ENCODE peak calls at places on chromosome 5, in seven cellular contexts. One of them, this sample, is unnamed.

GRCh38 chr5:157049605-157050004 is 9.3 kb downstream of the HAVCR1 start:
- ATAC-seq in T-cell: no peak
- ATAC-seq in Right ventricle myocardium inferior: no peak
- ATAC-seq in pancreas: no peak
- ATAC-seq in GM12878: no peak
- ATAC-seq in activated CD8-positive, alpha-beta T cell treated with anti-CD3 and anti-CD28 coated beads, Interleukin-2, amount 10 ng/mL, durations not matched to agents 7 days and 5 days: no peak
- ATAC-seq in heart right ventricle: no peak
- ATAC-seq in this sample: no peak

GRCh38 chr5:71573611-71574010 is 13.5 kb upstream of the MCCC2 start:
- ATAC-seq in Right ventricle myocardium inferior: peak; percentile 64
- ATAC-seq in GM12878: no peak
- ATAC-seq in activated CD8-positive, alpha-beta T cell treated with anti-CD3 and anti-CD28 coated beads, Interleukin-2, amount 10 ng/mL, durations not matched to agents 7 days and 5 days: no peak
- ATAC-seq in pancreas: no peak
- ATAC-seq in T-cell: no peak
- ATAC-seq in heart right ventricle: peak; percentile 38
- ATAC-seq in this sample: no peak

GRCh38 chr5:137639645-137640044 is 96.2 kb downstream of the KLHL3 start:
- ATAC-seq in activated CD8-positive, alpha-beta T cell treated with anti-CD3 and anti-CD28 coated beads, Interleukin-2, amount 10 ng/mL, durations not matched to agents 7 days and 5 days: no peak
- ATAC-seq in Right ventricle myocardium inferior: no peak
- ATAC-seq in pancreas: no peak
- ATAC-seq in heart right ventricle: no peak
- ATAC-seq in GM12878: no peak
- ATAC-seq in T-cell: no peak
- ATAC-seq in this sample: no peak

GRCh38 chr5:54136666-54137440 is 173.5 kb downstream of the ARL15 start:
- ATAC-seq in Right ventricle myocardium inferior: peak; percentile 73
- ATAC-seq in pancreas: no peak
- ATAC-seq in T-cell: no peak
- ATAC-seq in GM12878: no peak
- ATAC-seq in heart right ventricle: no peak
- ATAC-seq in activated CD8-positive, alpha-beta T cell treated with anti-CD3 and anti-CD28 coated beads, Interleukin-2, amount 10 ng/mL, durations not matched to agents 7 days and 5 days: no peak
- ATAC-seq in this sample: no peak

GRCh38 chr5:135222771-135223170 is 176.3 kb downstream of the MACROH2A1 start:
- ATAC-seq in activated CD8-positive, alpha-beta T cell treated with anti-CD3 and anti-CD28 coated beads, Interleukin-2, amount 10 ng/mL, durations not matched to agents 7 days and 5 days: no peak
- ATAC-seq in GM12878: no peak
- ATAC-seq in heart right ventricle: no peak
- ATAC-seq in Right ventricle myocardium inferior: no peak
- ATAC-seq in pancreas: no peak
- ATAC-seq in T-cell: no peak
- ATAC-seq in this sample: no peak

GRCh38 chr5:42518595-42519067 is 95.4 kb downstream of the GHR start:
- ATAC-seq in pancreas: no peak
- ATAC-seq in GM12878: no peak
- ATAC-seq in Right ventricle myocardium inferior: peak; percentile 70
- ATAC-seq in heart right ventricle: peak; percentile 66
- ATAC-seq in T-cell: no peak
- ATAC-seq in activated CD8-positive, alpha-beta T cell treated with anti-CD3 and anti-CD28 coated beads, Interleukin-2, amount 10 ng/mL, durations not matched to agents 7 days and 5 days: no peak
- ATAC-seq in this sample: peak; percentile 70

GRCh38 chr5:178349607-178350353 is 117.2 kb upstream of the PHYKPL start:
- ATAC-seq in activated CD8-positive, alpha-beta T cell treated with anti-CD3 and anti-CD28 coated beads, Interleukin-2, amount 10 ng/mL, durations not matched to agents 7 days and 5 days: no peak
- ATAC-seq in T-cell: no peak
- ATAC-seq in pancreas: no peak
- ATAC-seq in Right ventricle myocardium inferior: no peak
- ATAC-seq in GM12878: no peak
- ATAC-seq in heart right ventricle: no peak
- ATAC-seq in this sample: no peak

GRCh38 chr5:135182675-135183074 is 148.6 kb upstream of the PITX1 start:
- ATAC-seq in Right ventricle myocardium inferior: no peak
- ATAC-seq in pancreas: no peak
- ATAC-seq in activated CD8-positive, alpha-beta T cell treated with anti-CD3 and anti-CD28 coated beads, Interleukin-2, amount 10 ng/mL, durations not matched to agents 7 days and 5 days: no peak
- ATAC-seq in GM12878: no peak
- ATAC-seq in T-cell: no peak
- ATAC-seq in heart right ventricle: no peak
- ATAC-seq in this sample: no peak

GRCh38 chr5:34521628-34522290 is 134.4 kb upstream of the RAI14 start:
- ATAC-seq in T-cell: no peak
- ATAC-seq in pancreas: no peak
- ATAC-seq in Right ventricle myocardium inferior: no peak
- ATAC-seq in activated CD8-positive, alpha-beta T cell treated with anti-CD3 and anti-CD28 coated beads, Interleukin-2, amount 10 ng/mL, durations not matched to agents 7 days and 5 days: no peak
- ATAC-seq in GM12878: no peak
- ATAC-seq in heart right ventricle: no peak
- ATAC-seq in this sample: no peak

GRCh38 chr5:135990518-135991240 is 35.9 kb upstream of the LECT2 start:
- ATAC-seq in T-cell: no peak
- ATAC-seq in Right ventricle myocardium inferior: peak; percentile 50
- ATAC-seq in GM12878: no peak
- ATAC-seq in pancreas: no peak
- ATAC-seq in activated CD8-positive, alpha-beta T cell treated with anti-CD3 and anti-CD28 coated beads, Interleukin-2, amount 10 ng/mL, durations not matched to agents 7 days and 5 days: no peak
- ATAC-seq in heart right ventricle: peak; percentile 34
- ATAC-seq in this sample: peak; percentile 27

GRCh38 chr5:10145922-10146321 is 103.8 kb downstream of the ATPSCKMT start:
- ATAC-seq in heart right ventricle: no peak
- ATAC-seq in Right ventricle myocardium inferior: no peak
- ATAC-seq in GM12878: peak; percentile 57
- ATAC-seq in T-cell: no peak
- ATAC-seq in pancreas: peak; percentile 30
- ATAC-seq in activated CD8-positive, alpha-beta T cell treated with anti-CD3 and anti-CD28 coated beads, Interleukin-2, amount 10 ng/mL, durations not matched to agents 7 days and 5 days: no peak
- ATAC-seq in this sample: no peak

GRCh38 chr5:64958757-64959391 is 190.1 kb downstream of the CWC27 start:
- ATAC-seq in pancreas: no peak
- ATAC-seq in heart right ventricle: no peak
- ATAC-seq in T-cell: no peak
- ATAC-seq in activated CD8-positive, alpha-beta T cell treated with anti-CD3 and anti-CD28 coated beads, Interleukin-2, amount 10 ng/mL, durations not matched to agents 7 days and 5 days: no peak
- ATAC-seq in GM12878: peak; percentile 61
- ATAC-seq in Right ventricle myocardium inferior: no peak
- ATAC-seq in this sample: no peak

GRCh38 chr5:171926311-171926710 is 80.1 kb downstream of the FBXW11 start:
- ATAC-seq in heart right ventricle: no peak
- ATAC-seq in pancreas: peak; percentile 14
- ATAC-seq in T-cell: no peak
- ATAC-seq in activated CD8-positive, alpha-beta T cell treated with anti-CD3 and anti-CD28 coated beads, Interleukin-2, amount 10 ng/mL, durations not matched to agents 7 days and 5 days: no peak
- ATAC-seq in GM12878: peak; percentile 83
- ATAC-seq in Right ventricle myocardium inferior: no peak
- ATAC-seq in this sample: no peak

GRCh38 chr5:136819526-136820302 is 454.4 kb upstream of the TRPC7 start:
- ATAC-seq in GM12878: no peak
- ATAC-seq in Right ventricle myocardium inferior: no peak
- ATAC-seq in T-cell: no peak
- ATAC-seq in activated CD8-positive, alpha-beta T cell treated with anti-CD3 and anti-CD28 coated beads, Interleukin-2, amount 10 ng/mL, durations not matched to agents 7 days and 5 days: no peak
- ATAC-seq in heart right ventricle: no peak
- ATAC-seq in pancreas: no peak
- ATAC-seq in this sample: no peak

GRCh38 chr5:4976918-4977317 is 163.2 kb upstream of the ADAMTS16 start:
- ATAC-seq in activated CD8-positive, alpha-beta T cell treated with anti-CD3 and anti-CD28 coated beads, Interleukin-2, amount 10 ng/mL, durations not matched to agents 7 days and 5 days: no peak
- ATAC-seq in T-cell: no peak
- ATAC-seq in GM12878: no peak
- ATAC-seq in Right ventricle myocardium inferior: no peak
- ATAC-seq in pancreas: peak; percentile 49
- ATAC-seq in heart right ventricle: no peak
- ATAC-seq in this sample: no peak

GRCh38 chr5:124678992-124679519 is 67.4 kb downstream of the ZNF608 start:
- ATAC-seq in pancreas: peak; percentile 21
- ATAC-seq in Right ventricle myocardium inferior: no peak
- ATAC-seq in GM12878: no peak
- ATAC-seq in heart right ventricle: peak; percentile 27
- ATAC-seq in activated CD8-positive, alpha-beta T cell treated with anti-CD3 and anti-CD28 coated beads, Interleukin-2, amount 10 ng/mL, durations not matched to agents 7 days and 5 days: no peak
- ATAC-seq in T-cell: no peak
- ATAC-seq in this sample: no peak

GRCh38 chr5:1079486-1079885 is 32.4 kb downstream of the SLC12A7 start:
- ATAC-seq in heart right ventricle: no peak
- ATAC-seq in activated CD8-positive, alpha-beta T cell treated with anti-CD3 and anti-CD28 coated beads, Interleukin-2, amount 10 ng/mL, durations not matched to agents 7 days and 5 days: no peak
- ATAC-seq in GM12878: no peak
- ATAC-seq in pancreas: no peak
- ATAC-seq in T-cell: no peak
- ATAC-seq in Right ventricle myocardium inferior: no peak
- ATAC-seq in this sample: no peak

GRCh38 chr5:154712518-154713437 is 42.4 kb upstream of the LARP1 start:
- ATAC-seq in GM12878: no peak
- ATAC-seq in pancreas: peak; percentile 93
- ATAC-seq in activated CD8-positive, alpha-beta T cell treated with anti-CD3 and anti-CD28 coated beads, Interleukin-2, amount 10 ng/mL, durations not matched to agents 7 days and 5 days: no peak
- ATAC-seq in Right ventricle myocardium inferior: no peak
- ATAC-seq in heart right ventricle: no peak
- ATAC-seq in T-cell: no peak
- ATAC-seq in this sample: no peak

GRCh38 chr5:109318455-109319108 is 91.2 kb downstream of the PJA2 start:
- ATAC-seq in T-cell: no peak
- ATAC-seq in activated CD8-positive, alpha-beta T cell treated with anti-CD3 and anti-CD28 coated beads, Interleukin-2, amount 10 ng/mL, durations not matched to agents 7 days and 5 days: no peak
- ATAC-seq in GM12878: no peak
- ATAC-seq in heart right ventricle: no peak
- ATAC-seq in pancreas: no peak
- ATAC-seq in Right ventricle myocardium inferior: no peak
- ATAC-seq in this sample: no peak

GRCh38 chr5:67200809-67201562 is 4.4 kb upstream of the CD180 start:
- ATAC-seq in Right ventricle myocardium inferior: no peak
- ATAC-seq in GM12878: peak; percentile 33
- ATAC-seq in pancreas: no peak
- ATAC-seq in T-cell: no peak
- ATAC-seq in activated CD8-positive, alpha-beta T cell treated with anti-CD3 and anti-CD28 coated beads, Interleukin-2, amount 10 ng/mL, durations not matched to agents 7 days and 5 days: peak; percentile 71
- ATAC-seq in heart right ventricle: no peak
- ATAC-seq in this sample: no peak

GRCh38 chr5:14202462-14202861 is 59.3 kb downstream of the TRIO start:
- ATAC-seq in activated CD8-positive, alpha-beta T cell treated with anti-CD3 and anti-CD28 coated beads, Interleukin-2, amount 10 ng/mL, durations not matched to agents 7 days and 5 days: no peak
- ATAC-seq in pancreas: no peak
- ATAC-seq in heart right ventricle: peak; percentile 65
- ATAC-seq in T-cell: no peak
- ATAC-seq in Right ventricle myocardium inferior: no peak
- ATAC-seq in GM12878: peak; percentile 61
- ATAC-seq in this sample: no peak

GRCh38 chr5:142717582-142718215 is 31.8 kb upstream of the FGF1 start:
- ATAC-seq in pancreas: peak; percentile 66
- ATAC-seq in Right ventricle myocardium inferior: peak; percentile 70
- ATAC-seq in T-cell: no peak
- ATAC-seq in activated CD8-positive, alpha-beta T cell treated with anti-CD3 and anti-CD28 coated beads, Interleukin-2, amount 10 ng/mL, durations not matched to agents 7 days and 5 days: no peak
- ATAC-seq in heart right ventricle: peak; percentile 77
- ATAC-seq in GM12878: peak; percentile 58
- ATAC-seq in this sample: peak; percentile 65